ENCODE peak calls at places on chromosomes 7 and 10, in six cellular contexts. C is upper lobe of right lung, W is OCI-LY7, Y is left ventricle myocardium inferior, F is cardiac fibroblast, B is Peyer's patch. R is an unnamed sample.

GRCh38 chr7:157560710-157561522 is 224.1 kb downstream of the DNAJB6 start:
- DNase-seq in C (no peak), W (no peak), Y (no peak), F (no peak), B (peak), R (no peak)

GRCh38 chr7:1053002-1053411 is 8.7 kb downstream of the GPR146 start:
- DNase-seq in C (no peak), W (no peak), Y (peak), F (peak), B (no peak), R (no peak)

GRCh38 chr10:101695404-101695732 is 398 bp upstream of the FBXW4 start:
- DNase-seq in C (no peak), W (no peak), Y (no peak), F (no peak), B (no peak), R (no peak)

GRCh38 chr7:158255156-158255555 is 332.5 kb downstream of the PTPRN2 start:
- DNase-seq in C (no peak), W (no peak), Y (no peak), F (no peak), B (peak), R (no peak)

GRCh38 chr7:47392241-47392759 is 189.6 kb downstream of the TNS3 start:
- DNase-seq in C (peak), W (no peak), Y (peak), F (peak), B (no peak), R (no peak)

GRCh38 chr10:117442944-117443676 is 67.9 kb upstream of the PDZD8 start:
- DNase-seq in C (peak), W (peak), Y (peak), F (peak), B (peak), R (peak)

GRCh38 chr10:11720260-11720741 is 21.9 kb upstream of the ECHDC3 start:
- DNase-seq in C (no peak), W (no peak), Y (no peak), F (no peak), B (no peak), R (no peak)

GRCh38 chr7:121366852-121367431 is 29.2 kb downstream of the FAM3C start:
- DNase-seq in C (no peak), W (peak), Y (no peak), F (peak), B (no peak), R (peak)

GRCh38 chr7:40507166-40507565 is 372.4 kb downstream of the SUGCT start:
- DNase-seq in C (no peak), W (peak), Y (no peak), F (no peak), B (no peak), R (peak)

GRCh38 chr7:128863433-128863989 is 855 bp downstream of the ATP6V1F start:
- DNase-seq in C (no peak), W (peak), Y (no peak), F (peak), B (peak), R (peak)

GRCh38 chr10:88781206-88781605 is 21.3 kb upstream of the LIPM start:
- DNase-seq in C (no peak), W (no peak), Y (no peak), F (no peak), B (no peak), R (no peak)

GRCh38 chr7:15113752-15114151 is 211.2 kb upstream of the DGKB start:
- DNase-seq in C (no peak), W (no peak), Y (no peak), F (no peak), B (no peak), R (no peak)

GRCh38 chr7:100894860-100895700 is 608 bp downstream of the ACHE start:
- DNase-seq in C (peak), W (peak), Y (peak), F (no peak), B (peak), R (peak)

GRCh38 chr7:22885824-22886255 is 63.2 kb upstream of the TOMM7 start:
- DNase-seq in C (no peak), W (peak), Y (no peak), F (no peak), B (no peak), R (peak)

GRCh38 chr10:24519950-24520349 is 203.7 kb downstream of the ARHGAP21 start:
- DNase-seq in C (no peak), W (no peak), Y (no peak), F (no peak), B (no peak), R (peak)

GRCh38 chr7:132034748-132035416 is 478.5 kb upstream of the PODXL start:
- DNase-seq in C (no peak), W (no peak), Y (no peak), F (no peak), B (no peak), R (no peak)

GRCh38 chr10:72889391-72889831 is 4.1 kb upstream of the OIT3 start:
- DNase-seq in C (no peak), W (no peak), Y (no peak), F (peak), B (no peak), R (no peak)

GRCh38 chr10:44756235-44756634 is 154.9 kb upstream of the TMEM72 start:
- DNase-seq in C (no peak), W (no peak), Y (no peak), F (peak), B (no peak), R (no peak)

DNA sequence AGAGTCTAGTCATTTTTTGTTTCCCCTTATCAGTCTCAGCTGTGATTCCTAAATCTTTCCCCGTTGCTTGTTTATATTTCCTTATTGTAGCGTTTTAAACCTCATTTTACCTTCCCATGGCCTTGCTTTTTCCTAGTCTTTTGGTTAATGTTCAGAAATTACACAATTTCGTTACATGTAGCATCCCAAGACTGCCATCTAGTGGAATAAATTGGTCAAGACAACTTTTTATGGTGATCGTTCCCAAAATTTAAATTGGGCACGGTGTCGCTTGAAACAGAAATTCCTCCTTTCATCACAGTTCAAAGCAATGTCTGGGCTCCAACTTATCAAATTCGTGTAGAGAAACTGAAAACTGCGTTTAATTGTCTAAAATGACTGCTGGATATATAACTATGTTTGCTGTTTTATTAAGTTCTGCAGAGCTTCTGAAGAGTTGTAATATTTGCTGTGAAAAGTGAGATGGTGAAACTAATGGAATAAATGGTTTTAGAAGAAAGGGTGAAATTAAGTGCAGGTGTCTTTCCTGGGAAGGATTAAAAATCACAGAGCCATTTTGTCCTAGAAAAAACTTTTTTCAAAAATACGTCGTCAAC is 370.2 kb downstream of the PHF14 start:
- DNase-seq in C (no peak), W (peak), Y (no peak), F (peak), B (no peak), R (no peak)
- TF ChIP-seq CTCF in C (peak), W (peak), Y (peak), F (peak), B (peak), R (peak)

GRCh38 chr7:35280854-35281253 is 27.0 kb upstream of the TBX20 start:
- DNase-seq in C (no peak), W (no peak), Y (no peak), F (no peak), B (no peak), R (no peak)
- TF ChIP-seq CTCF in C (no peak), W (no peak), Y (no peak), F (no peak), B (no peak), R (no peak)

GRCh38 chr10:5582736-5583135 is 58.0 kb downstream of the CALML3 start:
- DNase-seq in C (peak), W (peak), Y (no peak), F (no peak), B (no peak), R (no peak)
- TF ChIP-seq CTCF in C (no peak), W (peak), Y (no peak), F (no peak), B (no peak), R (no peak)

GRCh38 chr10:111209666-111210065 is 132.8 kb downstream of the ADRA2A start:
- DNase-seq in C (no peak), W (no peak), Y (no peak), F (no peak), B (no peak), R (no peak)

GRCh38 chr10:111204880-111205279 is 128.1 kb downstream of the ADRA2A start:
- DNase-seq in C (no peak), W (no peak), Y (no peak), F (no peak), B (no peak), R (no peak)

GRCh38 chr10:111206521-111206920 is 129.7 kb downstream of the ADRA2A start:
- DNase-seq in C (no peak), W (no peak), Y (no peak), F (no peak), B (no peak), R (no peak)

GRCh38 chr10:111208951-111209350 is 132.1 kb downstream of the ADRA2A start:
- DNase-seq in C (no peak), W (no peak), Y (no peak), F (no peak), B (no peak), R (no peak)

GRCh38 chr10:111207525-111207924 is 130.7 kb downstream of the ADRA2A start:
- DNase-seq in C (no peak), W (peak), Y (no peak), F (no peak), B (peak), R (no peak)
- TF ChIP-seq CTCF in C (peak), W (peak), Y (peak), F (no peak), B (peak), R (no peak)

DNA sequence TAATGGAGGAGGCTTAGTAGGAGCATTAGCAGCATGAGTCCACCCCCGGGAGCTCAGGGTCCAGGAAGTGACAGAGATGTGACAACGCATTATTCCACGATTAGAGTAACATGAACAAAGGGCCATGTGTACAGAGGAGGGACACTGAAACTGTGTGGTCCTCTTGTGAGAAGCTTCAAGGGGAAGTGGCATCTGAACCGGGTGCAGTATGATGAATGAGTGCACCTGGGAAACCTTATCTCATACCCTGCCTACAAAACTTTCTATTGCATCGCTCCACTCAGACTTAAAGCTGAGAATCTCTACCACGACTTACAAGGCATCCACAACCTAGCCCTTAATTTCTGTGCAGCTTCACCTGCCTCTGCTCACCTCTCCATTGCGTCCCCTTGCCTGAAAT is 115.3 kb upstream of the AMPH start:
- DNase-seq in C (no peak), W (no peak), Y (no peak), F (no peak), B (no peak), R (no peak)
- TF ChIP-seq CTCF in C (no peak), W (no peak), Y (no peak), F (no peak), B (no peak), R (no peak)

GRCh38 chr10:104548090-104548489 is 93.0 kb upstream of the SORCS3 start:
- DNase-seq in C (no peak), W (no peak), Y (no peak), F (peak), B (no peak), R (no peak)
- TF ChIP-seq CTCF in C (no peak), W (no peak), Y (no peak), F (no peak), B (no peak), R (no peak)

GRCh38 chr10:91493313-91493712 is 83.2 kb downstream of the HECTD2 start:
- DNase-seq in C (no peak), W (peak), Y (no peak), F (peak), B (no peak), R (peak)
- TF ChIP-seq CTCF in C (peak), W (peak), Y (peak), F (peak), B (peak), R (no peak)

GRCh38 chr7:17095951-17096350 is 202.5 kb upstream of the AHR start:
- DNase-seq in C (no peak), W (no peak), Y (no peak), F (no peak), B (no peak), R (no peak)
- TF ChIP-seq CTCF in C (no peak), W (no peak), Y (no peak), F (no peak), B (no peak), R (no peak)